ENCODE peak calls at places on chromosome 6, in four cellular contexts. Z, K, D and A are unnamed samples.

GRCh38 chr6:15116889-15117288 is 129.0 kb upstream of the JARID2 start:
- DNase-seq in K (no peak), D (no peak), Z (no peak), A (peak; percentile 62)

GRCh38 chr6:111667921-111668320 is 62.2 kb upstream of the TRAF3IP2 start:
- DNase-seq in Z (no peak), D (no peak), K (no peak), A (no peak)

GRCh38 chr6:149335924-149336323 is 18.4 kb downstream of the TAB2 start:
- DNase-seq in D (no peak), K (peak; percentile 8), Z (no peak), A (no peak)

GRCh38 chr6:139250296-139251274 is 41.2 kb downstream of the TXLNB start:
- DNase-seq in Z (peak; percentile 10), K (peak; percentile 47), D (peak; percentile 78), A (no peak)

GRCh38 chr6:33616913-33617312 is 4.2 kb upstream of the ITPR3 start:
- DNase-seq in Z (no peak), K (no peak), D (no peak), A (no peak)

GRCh38 chr6:166341915-166342292 is 441 bp downstream of the SFT2D1 start:
- DNase-seq in Z (no peak), K (no peak), D (no peak), A (no peak)

GRCh38 chr6:41786451-41787218 is 859 bp upstream of the TOMM6 start:
- DNase-seq in K (peak; percentile 83), Z (peak; percentile 72), D (peak; percentile 92), A (peak; percentile 72)

GRCh38 chr6:16252696-16253299 is 14.4 kb downstream of the GMPR start:
- DNase-seq in D (no peak), Z (no peak), K (no peak), A (no peak)

GRCh38 chr6:34673079-34673478 is 23.5 kb downstream of the ILRUN start:
- DNase-seq in Z (no peak), K (no peak), D (no peak), A (no peak)

GRCh38 chr6:130885392-130886192 is 58.4 kb downstream of the SMLR1 start:
- DNase-seq in K (peak; percentile 57), Z (peak; percentile 77), D (peak; percentile 85), A (peak; percentile 44)

GRCh38 chr6:99026135-99026534 is 78.4 kb upstream of the FBXL4 start:
- DNase-seq in Z (no peak), D (no peak), K (no peak), A (no peak)

GRCh38 chr6:101722991-101723579 is 329.6 kb downstream of the GRIK2 start:
- DNase-seq in Z (no peak), D (no peak), K (no peak), A (no peak)

GRCh38 chr6:28269492-28269891 is 2.5 kb downstream of the ZSCAN26 start:
- DNase-seq in K (no peak), Z (no peak), D (no peak), A (no peak)

GRCh38 chr6:56655250-56655649 is 12.6 kb upstream of the DST start:
- DNase-seq in K (no peak), D (no peak), Z (no peak), A (no peak)

GRCh38 chr6:79421001-79421411 is 116.2 kb downstream of the LCA5 start:
- DNase-seq in D (no peak), K (no peak), Z (no peak), A (no peak)

GRCh38 chr6:105322499-105323231 is 80.2 kb downstream of the PREP start:
- DNase-seq in K (no peak), D (no peak), Z (peak; percentile 57), A (peak; percentile 39)

GRCh38 chr6:104483225-104483834 is 376.4 kb downstream of the HACE1 start:
- DNase-seq in K (no peak), Z (no peak), D (no peak), A (peak; percentile 34)

GRCh38 chr6:121835662-121836061 is 400.2 kb downstream of the GJA1 start:
- DNase-seq in K (no peak), D (no peak), Z (no peak), A (no peak)

GRCh38 chr6:47435254-47435612 is 42.4 kb upstream of the CD2AP start:
- DNase-seq in K (no peak), Z (no peak), D (no peak), A (no peak)

GRCh38 chr6:105111871-105112270 is 67.9 kb downstream of the POPDC3 start:
- DNase-seq in Z (no peak), K (no peak), D (no peak), A (no peak)

GRCh38 chr6:28978959-28979561 is 26.1 kb downstream of the ZNF311 start:
- DNase-seq in K (no peak), D (no peak), Z (no peak), A (no peak)

GRCh38 chr6:79670789-79671188 is 39.7 kb downstream of the SH3BGRL2 start:
- DNase-seq in D (no peak), Z (peak; percentile 99), K (no peak), A (no peak)

GRCh38 chr6:154661751-154662150 is 71.5 kb upstream of the SCAF8 start:
- DNase-seq in D (no peak), Z (no peak), K (no peak), A (no peak)

GRCh38 chr6:123986938-123987337 is 183.3 kb downstream of the NKAIN2 start:
- DNase-seq in D (no peak), K (no peak), Z (no peak), A (no peak)

GRCh38 chr6:46011241-46012085 is 4.2 kb downstream of the CLIC5 start:
- DNase-seq in D (no peak), K (peak; percentile 2), Z (no peak), A (no peak)

GRCh38 chr6:137740967-137741761 is 125.9 kb upstream of the TNFAIP3 start:
- DNase-seq in Z (no peak), D (no peak), K (no peak), A (no peak)